ENCODE peak calls at places on chromosome 1, in seven cellular contexts. I is left cardiac atrium; J is NCI-H1436; S is stimulated activated CD8-positive, alpha-beta memory T cell treated with anti-CD3 and anti-CD28 coated beads, Interleukin-7, amount 100 ng/mL, for 1 hour; W is ELR; U is EH; O is activated CD4-positive, alpha-beta T cell treated with anti-CD3 and anti-CD28 coated beads, Interleukin-2, amount 50 U/mL, for 24 hours. T is an unnamed sample.

GRCh38 chr1:20446796-20447195 is 39.2 kb downstream of the CAMK2N1 start:
- DNase-seq in J (no peak), U (peak), I (no peak), O (no peak), S (no peak), W (peak), T (no peak)

GRCh38 chr1:58755468-58755872 is 28.4 kb downstream of the JUN start:
- DNase-seq in U (peak), I (peak), J (no peak), W (peak), O (peak), S (peak), T (no peak)

GRCh38 chr1:19062258-19063029 is 106.0 kb upstream of the IFFO2 start:
- DNase-seq in I (no peak), W (no peak), O (no peak), S (no peak), J (no peak), U (no peak), T (no peak)

GRCh38 chr1:35555601-35556477 is 1.4 kb downstream of the KIAA0319L start:
- DNase-seq in S (no peak), W (peak), J (no peak), I (no peak), U (peak), O (no peak), T (no peak)

GRCh38 chr1:93180723-93181613 is at the start of gene CCDC18:
- DNase-seq in S (peak), J (no peak), I (no peak), W (peak), U (peak), O (peak), T (no peak)

GRCh38 chr1:55685560-55685959 is 470.4 kb upstream of the USP24 start:
- DNase-seq in W (no peak), S (no peak), U (peak), O (no peak), J (no peak), I (peak), T (no peak)

GRCh38 chr1:48203287-48203900 is 19.1 kb upstream of the SLC5A9 start:
- DNase-seq in W (peak), O (no peak), J (peak), U (peak), I (no peak), S (no peak), T (no peak)

GRCh38 chr1:112982853-112983539 is 27.0 kb upstream of the SLC16A1 start:
- DNase-seq in O (no peak), I (no peak), W (no peak), J (no peak), S (no peak), U (no peak), T (no peak)

GRCh38 chr1:150567717-150568561 is 11.5 kb downstream of the MCL1 start:
- DNase-seq in W (peak), I (peak), S (no peak), O (no peak), J (no peak), U (peak), T (peak)

GRCh38 chr1:91851130-91852010 is 34.6 kb downstream of the TGFBR3 start:
- DNase-seq in O (no peak), W (peak), U (peak), I (peak), S (no peak), J (peak), T (peak)

GRCh38 chr1:175169305-175170018 is 23.1 kb downstream of the KIAA0040 start:
- DNase-seq in U (peak), J (no peak), O (no peak), I (no peak), S (no peak), W (peak), T (no peak)

GRCh38 chr1:93723101-93723500 is 41.5 kb upstream of the BCAR3 start:
- DNase-seq in O (no peak), J (no peak), W (no peak), U (peak), S (no peak), I (peak), T (no peak)

GRCh38 chr1:43541721-43542401 is 11.2 kb downstream of the PTPRF start:
- DNase-seq in I (peak), S (no peak), J (no peak), O (no peak), W (no peak), U (no peak), T (no peak)

GRCh38 chr1:217660353-217661062 is 29.4 kb downstream of the SPATA17 start:
- DNase-seq in U (peak), I (no peak), O (no peak), S (no peak), W (peak), J (no peak), T (no peak)

T was measured in mesothelial cell of epicardium.